ENCODE peak calls at places on chromosomes 7 and 10, in four cellular contexts. I is H9, B is fibroblast of lung, Z is neural progenitor cell. T is an unnamed sample.

GRCh38 chr10:78518224-78518623 is 484.6 kb downstream of the RPS24 start:
- DNase-seq in I (no peak), B (no peak), Z (no peak), T (no peak)

GRCh38 chr7:39624935-39625694 is 1.7 kb downstream of the RALA start:
- DNase-seq in I (no peak), B (peak; percentile 89), Z (no peak), T (no peak)

GRCh38 chr7:65436163-65436562 is 62.5 kb downstream of the ZNF92 start:
- DNase-seq in I (no peak), B (no peak), Z (no peak), T (no peak)

GRCh38 chr7:123201901-123202300 is 2.1 kb upstream of the SLC13A1 start:
- DNase-seq in I (no peak), B (no peak), Z (no peak), T (no peak)

GRCh38 chr7:114885836-114886235 is 36.1 kb upstream of the MDFIC start:
- DNase-seq in I (no peak), B (peak; percentile 50), Z (no peak), T (no peak)

GRCh38 chr10:24237801-24238390 is 29.0 kb downstream of the KIAA1217 start:
- DNase-seq in I (no peak), B (no peak), Z (no peak), T (peak; percentile 46)

GRCh38 chr10:43120116-43120947 is 17.9 kb upstream of the CSGALNACT2 start:
- DNase-seq in I (no peak), B (no peak), Z (no peak), T (no peak)

GRCh38 chr10:31075434-31075833 is 43.8 kb upstream of the ZNF438 start:
- DNase-seq in I (no peak), B (peak; percentile 68), Z (no peak), T (no peak)

GRCh38 chr10:103637855-103638561 is 144.5 kb downstream of the NEURL1 start:
- DNase-seq in I (no peak), B (peak; percentile 83), Z (peak; percentile 33), T (no peak)

GRCh38 chr10:60123172-60123571 is 216.8 kb upstream of the CCDC6 start:
- DNase-seq in I (no peak), B (peak; percentile 78), Z (no peak), T (no peak)

GRCh38 chr10:11934262-11934661 is 108.3 kb downstream of the UPF2 start:
- DNase-seq in I (no peak), B (no peak), Z (no peak), T (no peak)

GRCh38 chr7:100396421-100396982 is 23.2 kb downstream of the PILRA start:
- DNase-seq in I (no peak), B (no peak), Z (no peak), T (no peak)

GRCh38 chr7:104979167-104979841 is 34.7 kb upstream of the KMT2E start:
- DNase-seq in I (peak; percentile 43), B (peak; percentile 63), Z (peak; percentile 55), T (peak; percentile 60)

GRCh38 chr10:119297207-119297968 is 90.0 kb downstream of the GRK5 start:
- DNase-seq in I (no peak), B (peak; percentile 43), Z (no peak), T (no peak)

GRCh38 chr7:108248418-108248817 is 118.3 kb upstream of the LAMB4 start:
- DNase-seq in I (no peak), B (no peak), Z (no peak), T (no peak)

GRCh38 chr10:103816431-103816830 is 38.9 kb downstream of the SH3PXD2A start:
- DNase-seq in I (no peak), B (peak; percentile 48), Z (no peak), T (no peak)

GRCh38 chr7:25647007-25647406 is 418.7 kb upstream of the NPVF start:
- DNase-seq in I (no peak), B (no peak), Z (no peak), T (no peak)

GRCh38 chr7:149733131-149733531 is 40.3 kb downstream of the ZNF467 start:
- DNase-seq in I (peak; percentile 25), B (no peak), Z (no peak), T (no peak)

GRCh38 chr7:17677408-17677807 is 262.9 kb downstream of the SNX13 start:
- DNase-seq in I (no peak), B (peak; percentile 75), Z (no peak), T (no peak)

GRCh38 chr10:12073526-12073925 is 4.8 kb downstream of the DHTKD1 start:
- DNase-seq in I (no peak), B (no peak), Z (no peak), T (peak; percentile 36)

GRCh38 chr10:79059859-79060379 is 8.8 kb upstream of the ZMIZ1 start:
- DNase-seq in I (no peak), B (no peak), Z (no peak), T (no peak)

GRCh38 chr7:26492816-26493215 is 201.2 kb downstream of the SNX10 start:
- DNase-seq in I (no peak), B (no peak), Z (no peak), T (no peak)

GRCh38 chr10:78383378-78383777 is 349.7 kb downstream of the RPS24 start:
- DNase-seq in I (no peak), B (no peak), Z (no peak), T (no peak)

GRCh38 chr10:60490013-60490412 is 100.3 kb upstream of the ANK3 start:
- DNase-seq in I (no peak), B (no peak), Z (no peak), T (no peak)

GRCh38 chr7:155550916-155551315 is 4.6 kb upstream of the CNPY1 start:
- DNase-seq in I (no peak), B (no peak), Z (no peak), T (no peak)

GRCh38 chr10:128137877-128138276 is 11.7 kb upstream of the MKI67 start:
- DNase-seq in I (no peak), B (no peak), Z (no peak), T (no peak)

GRCh38 chr10:71638087-71638576 is 81.4 kb downstream of the C10orf105 start:
- DNase-seq in I (peak; percentile 60), B (no peak), Z (peak; percentile 55), T (peak; percentile 73)

GRCh38 chr7:133081119-133081604 is 728 bp downstream of the CHCHD3 start:
- DNase-seq in I (no peak), B (no peak), Z (peak; percentile 49), T (peak; percentile 22)

GRCh38 chr10:99080275-99080816 is 155.3 kb downstream of the HPSE2 start:
- DNase-seq in I (no peak), B (no peak), Z (no peak), T (no peak)

GRCh38 chr10:71333154-71333887 is 14.3 kb downstream of the SLC29A3 start:
- DNase-seq in I (no peak), B (no peak), Z (no peak), T (no peak)

GRCh38 chr10:32386623-32387022 is 39.7 kb upstream of the EPC1 start:
- DNase-seq in I (no peak), B (peak; percentile 48), Z (no peak), T (no peak)

GRCh38 chr7:45347804-45348203 is 190.2 kb downstream of the RAMP3 start:
- DNase-seq in I (no peak), B (no peak), Z (no peak), T (peak; percentile 65)

GRCh38 chr10:101536800-101537199 is 51.3 kb downstream of the POLL start:
- DNase-seq in I (no peak), B (peak; percentile 51), Z (peak; percentile 73), T (no peak)

GRCh38 chr10:130108934-130109604 is 1.6 kb downstream of the C10orf143 start:
- DNase-seq in I (no peak), B (no peak), Z (no peak), T (no peak)

GRCh38 chr7:132402751-132403245 is 173.5 kb downstream of the PLXNA4 start:
- DNase-seq in I (no peak), B (no peak), Z (no peak), T (no peak)

DNA sequence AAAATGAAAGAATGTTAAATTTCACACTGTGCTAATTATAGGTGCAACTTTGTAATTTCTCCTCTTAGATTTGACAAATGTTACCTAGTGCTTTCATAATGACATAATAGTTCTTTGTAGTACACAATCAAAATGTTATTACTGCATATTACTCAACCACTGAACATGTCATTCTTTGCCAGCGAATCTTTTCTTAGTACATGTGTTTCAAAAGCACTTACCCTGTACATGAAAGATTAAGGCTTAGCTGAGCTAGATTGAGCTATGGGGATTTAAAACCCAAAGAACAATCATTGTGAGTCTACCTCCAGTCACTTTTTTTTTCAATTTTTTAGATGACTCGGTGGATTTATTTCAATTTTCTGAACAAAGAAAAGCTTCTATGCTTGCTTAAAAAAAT is 123.5 kb upstream of the FERD3L start:
- DNase-seq in I (no peak), B (peak; percentile 50), Z (no peak), T (no peak)
- H3K4me2 ChIP-seq in I (no peak overlapping the region), B (no peak overlapping the region), Z (no peak overlapping the region), T (no peak overlapping the region)

GRCh38 chr10:57993302-57993701 is 274.4 kb downstream of the IPMK start:
- DNase-seq in I (no peak), B (no peak), Z (no peak), T (no peak)
- H3K4me2 ChIP-seq in I (no peak overlapping the region), B (no peak overlapping the region), Z (no peak overlapping the region), T (no peak overlapping the region)

GRCh38 chr7:33806284-33807157 is 98.8 kb upstream of the BMPER start:
- DNase-seq in I (no peak), B (no peak), Z (peak; percentile 8), T (peak; percentile 36)

GRCh38 chr7:33807158-33807530 is 98.2 kb upstream of the BMPER start:
- DNase-seq in I (no peak), B (no peak), Z (no peak), T (no peak)

GRCh38 chr7:33805630-33806233 is 99.6 kb upstream of the BMPER start:
- DNase-seq in I (no peak), B (peak; percentile 53), Z (no peak), T (peak; percentile 15)

GRCh38 chr7:33809218-33809617 is 96.1 kb upstream of the BMPER start:
- DNase-seq in I (no peak), B (no peak), Z (no peak), T (no peak)

DNA sequence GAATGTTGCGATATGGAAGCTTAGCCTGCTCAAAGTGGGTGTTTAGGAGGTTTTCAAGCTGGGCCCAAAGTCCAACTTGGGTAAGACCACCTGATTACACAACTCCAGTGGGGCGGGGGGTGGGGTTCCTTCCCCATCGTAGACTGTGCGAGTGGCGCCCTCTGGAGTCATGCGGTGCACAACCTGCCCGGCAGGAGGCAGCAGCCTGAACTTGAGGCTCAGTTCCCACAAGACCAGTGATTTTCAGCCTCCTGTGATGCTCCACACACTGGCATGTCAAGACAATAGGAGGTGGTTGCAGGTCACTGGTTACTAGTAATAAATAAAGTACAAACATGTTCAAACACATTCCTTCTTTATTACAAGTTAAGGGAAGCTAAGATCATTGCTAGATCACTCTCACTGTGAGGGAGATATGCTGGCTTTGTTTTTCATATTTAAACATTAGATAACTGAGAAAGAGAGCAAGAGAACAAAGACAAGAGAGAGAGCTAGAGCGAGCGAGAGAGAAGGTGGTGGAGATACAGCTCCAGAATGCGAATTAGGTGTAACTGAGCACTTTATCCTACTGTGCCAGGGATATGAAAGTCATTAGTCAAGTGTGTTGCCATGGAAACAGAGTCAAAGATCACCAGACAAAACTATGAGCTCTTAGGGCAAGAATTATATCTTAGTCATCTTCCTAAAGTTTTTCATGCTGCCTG is 97.4 kb upstream of the BMPER start:
- DNase-seq in I (peak; percentile 79), B (peak; percentile 66), Z (peak; percentile 25), T (peak; percentile 69)
- H3K4me2 ChIP-seq in I (no peak overlapping the region), B (peak overlapping the region; percentile 20), Z (no peak overlapping the region), T (peak overlapping the region; percentile 13)

DNA sequence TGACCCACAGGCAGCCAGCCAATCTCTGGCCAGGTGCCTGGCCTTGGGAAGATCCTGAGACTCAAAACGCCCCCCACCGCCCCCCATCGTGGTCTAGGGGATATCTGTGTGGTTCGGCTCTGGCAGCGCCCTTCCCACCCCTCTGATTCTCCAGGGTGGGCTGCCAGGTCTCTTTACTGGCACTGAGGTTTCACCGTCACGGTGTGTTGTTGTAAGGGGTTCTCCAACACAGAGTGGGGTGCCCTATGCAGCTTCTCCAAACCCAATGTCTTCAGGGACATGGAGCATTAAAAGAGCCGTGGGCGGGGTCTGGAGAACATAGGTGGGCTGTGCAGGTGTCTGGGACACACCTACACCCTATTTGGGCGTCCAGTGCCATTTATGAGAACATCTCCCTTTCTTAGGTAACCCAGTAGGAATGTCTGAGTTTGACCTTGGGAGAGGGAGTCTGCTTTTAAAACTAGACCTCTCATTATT is 1.5 kb downstream of the MAFK start:
- DNase-seq in I (no peak), B (no peak), Z (no peak), T (peak; percentile 60)
- H3K4me2 ChIP-seq in I (peak overlapping the region; percentile 54), B (peak overlapping the region; percentile 98), Z (no peak overlapping the region), T (peak overlapping the region; percentile 88)

T was measured in hepatocyte.